ENCODE peak calls at places on chromosome 7, in ten cellular contexts. D is mesendoderm; U is NCI-H1105; B is anterior cingulate cortex; T is GM10248; S is NCI-H1092; L is cardiac muscle cell; W is stimulated activated CD4-positive, alpha-beta T cell treated with anti-CD3 and anti-CD28 coated beads, Interleukin-2, amount 100 ng/mL, for 4 hours; P is cerebellar cortex; Z is fibroblast of mammary gland. F is an unnamed sample.
A peak's percentile ranks its signal among the peaks of the same experiment; 100 is the strongest.

GRCh38 chr7:38335123-38335489 is 61.7 kb upstream of the TARP start:
- DNase-seq in B (no peak), U (no peak), T (no peak), Z (no peak), L (no peak), P (peak; percentile 9), W (no peak), S (no peak), D (no peak), F (no peak)

GRCh38 chr7:129801882-129802281 is 150.9 kb downstream of the UBE2H start:
- DNase-seq in S (no peak), P (no peak), T (no peak), U (no peak), L (no peak), Z (no peak), W (no peak), D (peak; percentile 43), B (no peak), F (no peak)

GRCh38 chr7:125555921-125556320 is 626.3 kb upstream of the POT1 start:
- DNase-seq in B (no peak), T (no peak), D (peak; percentile 22), W (no peak), Z (no peak), U (no peak), L (peak; percentile 41), P (no peak), S (no peak), F (no peak)

GRCh38 chr7:76303829-76304505 is 1.5 kb downstream of the HSPB1 start:
- DNase-seq in S (no peak), Z (peak; percentile 60), B (no peak), P (no peak), U (no peak), T (no peak), L (no peak), W (no peak), D (no peak), F (no peak)

GRCh38 chr7:100022621-100023020 is 7.2 kb downstream of the ZKSCAN1 start:
- DNase-seq in T (no peak), P (no peak), U (no peak), S (no peak), L (no peak), Z (no peak), W (no peak), D (no peak), B (no peak), F (no peak)

GRCh38 chr7:152986369-152986768 is 226.8 kb downstream of the ACTR3B start:
- DNase-seq in Z (no peak), U (no peak), W (no peak), B (no peak), P (no peak), T (no peak), L (no peak), S (no peak), D (no peak), F (no peak)

GRCh38 chr7:107703872-107704271 is 40.1 kb upstream of the CBLL1 start:
- DNase-seq in P (no peak), L (no peak), S (no peak), W (no peak), T (no peak), Z (no peak), D (no peak), U (no peak), B (no peak), F (no peak)

GRCh38 chr7:150359007-150359917 is 9.4 kb upstream of the REPIN1 start:
- DNase-seq in Z (no peak), P (no peak), L (no peak), U (no peak), S (no peak), T (no peak), B (no peak), D (no peak), W (no peak), F (no peak)

GRCh38 chr7:44477063-44477830 is 13.2 kb downstream of the NUDCD3 start:
- DNase-seq in Z (peak; percentile 90), T (peak; percentile 69), L (peak; percentile 75), W (peak; percentile 28), B (peak; percentile 36), P (peak; percentile 83), S (peak; percentile 62), D (peak; percentile 95), U (peak; percentile 46), F (peak; percentile 69)

GRCh38 chr7:155358066-155358947 is 60.6 kb downstream of the INSIG1 start:
- DNase-seq in P (no peak), B (no peak), U (no peak), S (no peak), T (no peak), W (no peak), Z (no peak), L (no peak), D (peak; percentile 52), F (peak; percentile 24)

GRCh38 chr7:139733751-139734150 is 44.0 kb downstream of the HIPK2 start:
- DNase-seq in W (no peak), U (no peak), S (no peak), B (no peak), P (no peak), T (no peak), D (no peak), Z (no peak), L (no peak), F (no peak)

GRCh38 chr7:38863609-38864291 is 45.2 kb downstream of the VPS41 start:
- DNase-seq in L (no peak), B (no peak), U (peak; percentile 72), D (peak; percentile 80), Z (no peak), W (no peak), S (peak; percentile 9), T (no peak), P (no peak), F (peak; percentile 35)

GRCh38 chr7:139936760-139937310 is 107.8 kb downstream of the TBXAS1 start:
- DNase-seq in L (no peak), S (no peak), B (no peak), U (no peak), W (no peak), D (no peak), Z (peak; percentile 93), P (no peak), T (no peak), F (no peak)

GRCh38 chr7:143931739-143932138 is 3.3 kb upstream of the OR2F2 start:
- DNase-seq in T (no peak), B (no peak), D (no peak), U (no peak), L (no peak), Z (peak; percentile 27), S (no peak), P (no peak), W (no peak), F (no peak)

F was measured in glutamatergic neuron.